ENCODE peak calls at places on chromosome 15, in five cellular contexts. J is HT-29; U is NCI-H1417; W is endothelial cell; I is CD8-positive, alpha-beta memory T cell. Y is an unnamed sample.
A peak's percentile ranks its signal among the peaks of the same experiment; 100 is the strongest.

GRCh38 chr15:54803139-54803808 is 393.5 kb downstream of the RSL24D1 start:
- DNase-seq in J (peak; percentile 6), U (no peak), W (no peak), I (no peak), Y (peak; percentile 60)

GRCh38 chr15:65072027-65072426 is 4.2 kb upstream of the RASL12 start:
- DNase-seq in J (no peak), U (no peak), W (no peak), I (no peak), Y (no peak)

GRCh38 chr15:88917764-88918163 is 4.6 kb upstream of the MFGE8 start:
- DNase-seq in J (no peak), U (no peak), W (no peak), I (no peak), Y (no peak)

GRCh38 chr15:73075151-73075859 is 23.0 kb downstream of the NEO1 start:
- DNase-seq in J (no peak), U (no peak), W (no peak), I (no peak), Y (no peak)

GRCh38 chr15:37979597-37979996 is 45.2 kb downstream of the TMCO5A start:
- DNase-seq in J (no peak), U (no peak), W (no peak), I (no peak), Y (no peak)

GRCh38 chr15:32825219-32825618 is 107.4 kb downstream of the GREM1 start:
- DNase-seq in J (no peak), U (no peak), W (no peak), I (no peak), Y (no peak)

GRCh38 chr15:28922712-28923012 is 36.9 kb downstream of the APBA2 start:
- DNase-seq in J (no peak), U (no peak), W (no peak), I (no peak), Y (no peak)

GRCh38 chr15:101201411-101202174 is 50.3 kb downstream of the CHSY1 start:
- DNase-seq in J (peak; percentile 78), U (no peak), W (peak; percentile 64), I (no peak), Y (no peak)

GRCh38 chr15:47523669-47524068 is 193.6 kb upstream of the SEMA6D start:
- DNase-seq in J (no peak), U (no peak), W (no peak), I (no peak), Y (no peak)

GRCh38 chr15:70438776-70439175 is 324.6 kb downstream of the UACA start:
- DNase-seq in J (no peak), U (no peak), W (no peak), I (no peak), Y (no peak)

GRCh38 chr15:76059320-76060097 is at the start of gene TMEM266:
- DNase-seq in J (peak; percentile 7), U (peak; percentile 83), W (peak; percentile 76), I (no peak), Y (peak; percentile 34)

GRCh38 chr15:68536331-68537095 is 42.3 kb upstream of the CORO2B start:
- DNase-seq in J (no peak), U (no peak), W (no peak), I (no peak), Y (no peak)

GRCh38 chr15:98311566-98312188 is 336.7 kb upstream of the IGF1R start:
- DNase-seq in J (peak; percentile 93), U (peak; percentile 94), W (peak; percentile 77), I (peak; percentile 43), Y (no peak)

GRCh38 chr15:96549136-96549535 is 218.6 kb downstream of the NR2F2 start:
- DNase-seq in J (no peak), U (no peak), W (no peak), I (no peak), Y (no peak)

GRCh38 chr15:85622432-85622831 is 172.3 kb downstream of the KLHL25 start:
- DNase-seq in J (no peak), U (no peak), W (no peak), I (no peak), Y (peak; percentile 1)

GRCh38 chr15:42329161-42329560 is 30.1 kb upstream of the CAPN3 start:
- DNase-seq in J (no peak), U (no peak), W (no peak), I (no peak), Y (no peak)

GRCh38 chr15:70701891-70702568 is 61.3 kb downstream of the UACA start:
- DNase-seq in J (peak; percentile 74), U (no peak), W (no peak), I (no peak), Y (no peak)

GRCh38 chr15:55289011-55289572 is 521 bp downstream of the RAB27A start:
- DNase-seq in J (peak; percentile 33), U (peak; percentile 37), W (peak; percentile 5), I (peak; percentile 24), Y (peak; percentile 1)

GRCh38 chr15:28921925-28922711 is 36.3 kb downstream of the APBA2 start:
- DNase-seq in J (peak; percentile 10), U (no peak), W (no peak), I (no peak), Y (no peak)

GRCh38 chr15:37536967-37537624 is 397.3 kb upstream of the TMCO5A start:
- DNase-seq in J (peak; percentile 36), U (no peak), W (no peak), I (no peak), Y (no peak)

GRCh38 chr15:60004019-60004845 is at the start of gene FOXB1:
- DNase-seq in J (no peak), U (no peak), W (peak; percentile 66), I (no peak), Y (peak; percentile 41)

GRCh38 chr15:47983533-47983932 is 137.3 kb upstream of the SLC24A5 start:
- DNase-seq in J (peak; percentile 9), U (no peak), W (no peak), I (no peak), Y (no peak)

GRCh38 chr15:95346856-95347255 is 983.6 kb upstream of the NR2F2 start:
- DNase-seq in J (no peak), U (no peak), W (no peak), I (no peak), Y (no peak)

GRCh38 chr15:58755956-58756355 is 6.4 kb upstream of the ADAM10 start:
- DNase-seq in J (peak; percentile 53), U (peak; percentile 60), W (no peak), I (no peak), Y (no peak)

GRCh38 chr15:100094127-100094510 is 247.7 kb downstream of the ADAMTS17 start:
- DNase-seq in J (no peak), U (no peak), W (no peak), I (no peak), Y (no peak)

GRCh38 chr15:63063164-63063756 is 20.7 kb downstream of the TPM1 start:
- DNase-seq in J (no peak), U (no peak), W (no peak), I (no peak), Y (no peak)

GRCh38 chr15:47331796-47332480 is 385.4 kb upstream of the SEMA6D start:
- DNase-seq in J (no peak), U (peak; percentile 14), W (no peak), I (no peak), Y (peak; percentile 48)

GRCh38 chr15:90230071-90230494 is 3.7 kb downstream of the CIB1 start:
- DNase-seq in J (peak; percentile 54), U (no peak), W (no peak), I (no peak), Y (no peak)

GRCh38 chr15:45094358-45094730 is 19.6 kb downstream of the DUOX2 start:
- DNase-seq in J (no peak), U (no peak), W (no peak), I (no peak), Y (no peak)

GRCh38 chr15:48373855-48374421 is 42.7 kb downstream of the DUT start:
- DNase-seq in J (no peak), U (no peak), W (no peak), I (no peak), Y (no peak)

GRCh38 chr15:65249641-65250040 is 37.0 kb downstream of the PARP16 start:
- DNase-seq in J (no peak), U (no peak), W (no peak), I (no peak), Y (no peak)

GRCh38 chr15:36965561-36966342 is 134.6 kb downstream of the MEIS2 start:
- DNase-seq in J (no peak), U (no peak), W (no peak), I (no peak), Y (no peak)

GRCh38 chr15:57079907-57080750 is 161.7 kb downstream of the TCF12 start:
- DNase-seq in J (no peak), U (no peak), W (no peak), I (no peak), Y (no peak)

GRCh38 chr15:65621638-65622037 is at the start of gene SLC24A1:
- DNase-seq in J (no peak), U (no peak), W (no peak), I (no peak), Y (no peak)

GRCh38 chr15:54810031-54810430 is 386.7 kb downstream of the RSL24D1 start:
- DNase-seq in J (no peak), U (no peak), W (no peak), I (no peak), Y (no peak)

GRCh38 chr15:62935300-62936081 is 107.1 kb upstream of the TPM1 start:
- DNase-seq in J (no peak), U (no peak), W (no peak), I (no peak), Y (peak; percentile 18)